ENCODE peak calls at places on chromosomes 13 and 19, in eight cellular contexts. S is psoas muscle, R is HCT116, J is mammary epithelial cell, C is fibroblast of lung, Y is transverse colon, L is hepatocyte, V is BE2C. K is an unnamed sample.
A peak's percentile ranks its signal among the peaks of the same experiment; 100 is the strongest.

GRCh38 chr19:2986951-2987491 is 9.7 kb downstream of the TLE6 start:
- DNase-seq in Y (no peak), S (no peak), L (no peak), J (no peak), C (no peak), R (no peak), V (peak; percentile 83), K (no peak)

GRCh38 chr13:112252744-112253590 is 123.2 kb upstream of the SPACA7 start:
- DNase-seq in R (no peak), L (no peak), V (no peak), Y (no peak), C (no peak), J (no peak), S (no peak), K (no peak)

GRCh38 chr19:42528354-42529247 is at the start of gene CEACAM1:
- DNase-seq in R (no peak), V (no peak), L (peak; percentile 79), J (peak; percentile 58), C (no peak), S (peak; percentile 17), Y (peak; percentile 84), K (peak; percentile 95)

GRCh38 chr19:30662211-30662861 is 290.2 kb downstream of the ZNF536 start:
- DNase-seq in V (no peak), R (no peak), S (no peak), L (no peak), Y (no peak), C (no peak), J (peak; percentile 41), K (peak; percentile 3)

GRCh38 chr13:48896312-48896711 is 79.4 kb upstream of the FNDC3A start:
- DNase-seq in J (peak; percentile 53), S (no peak), Y (no peak), C (peak; percentile 73), L (no peak), V (no peak), R (no peak), K (no peak)

GRCh38 chr19:31350693-31351211 is 1.5 kb upstream of the TSHZ3 start:
- DNase-seq in R (no peak), S (peak; percentile 67), V (peak; percentile 65), L (peak; percentile 81), C (peak; percentile 53), J (peak; percentile 56), Y (peak; percentile 41), K (no peak)

GRCh38 chr13:26502826-26503225 is 54.7 kb upstream of the WASF3 start:
- DNase-seq in Y (no peak), L (peak; percentile 52), S (peak; percentile 44), J (peak; percentile 72), R (no peak), C (peak; percentile 68), V (no peak), K (no peak)

GRCh38 chr13:64801768-64802167 is 2428.4 kb downstream of the PCDH9 start:
- DNase-seq in R (no peak), V (no peak), S (no peak), C (no peak), L (no peak), J (no peak), Y (no peak), K (no peak)

GRCh38 chr19:44598880-44599279 is 14.5 kb upstream of the IGSF23 start:
- DNase-seq in Y (peak; percentile 85), J (no peak), V (no peak), C (no peak), L (peak; percentile 59), S (no peak), R (no peak), K (peak; percentile 98)

GRCh38 chr13:34108396-34108795 is 290.4 kb downstream of the RFC3 start:
- DNase-seq in L (peak; percentile 19), Y (no peak), S (no peak), R (no peak), V (no peak), J (peak; percentile 26), C (no peak), K (no peak)

GRCh38 chr19:15475611-15476010 is 3.7 kb downstream of the PGLYRP2 start:
- DNase-seq in C (no peak), S (no peak), Y (no peak), J (no peak), R (no peak), L (no peak), V (no peak), K (no peak)

GRCh38 chr19:55648657-55649578 is 906 bp downstream of the CCDC106 start:
- DNase-seq in Y (no peak), J (no peak), R (no peak), C (no peak), L (no peak), V (no peak), S (no peak), K (no peak)

GRCh38 chr13:94252209-94252608 is 227.3 kb downstream of the DCT start:
- DNase-seq in L (no peak), R (no peak), Y (no peak), S (no peak), V (no peak), C (peak; percentile 61), J (no peak), K (no peak)

GRCh38 chr19:49596954-49597702 is 6.1 kb downstream of the PRR12 start:
- DNase-seq in J (no peak), S (no peak), C (no peak), Y (no peak), R (no peak), L (no peak), V (no peak), K (no peak)

GRCh38 chr13:99083976-99084375 is 106.1 kb upstream of the DOCK9 start:
- DNase-seq in V (no peak), J (no peak), L (no peak), S (no peak), Y (no peak), R (no peak), C (no peak), K (peak; percentile 27)

GRCh38 chr19:56108447-56109195 is 12.5 kb downstream of the ZNF787 start:
- DNase-seq in C (peak; percentile 63), V (no peak), R (no peak), S (peak; percentile 47), L (peak; percentile 45), Y (no peak), J (no peak), K (no peak)

GRCh38 chr13:81017525-81018152 is 676.7 kb upstream of the SPRY2 start:
- DNase-seq in L (peak; percentile 77), S (no peak), R (peak; percentile 16), C (peak; percentile 77), V (no peak), J (peak; percentile 12), Y (no peak), K (peak; percentile 44)

GRCh38 chr13:98800078-98800477 is 47.6 kb upstream of the SLC15A1 start:
- DNase-seq in Y (no peak), J (no peak), V (no peak), R (no peak), S (no peak), L (no peak), C (no peak), K (no peak)

GRCh38 chr19:39171479-39172465 is 25.0 kb upstream of the NCCRP1 start:
- DNase-seq in C (no peak), S (no peak), V (peak; percentile 55), R (no peak), L (no peak), J (no peak), Y (no peak), K (no peak)

GRCh38 chr19:5112175-5112574 is 143.3 kb downstream of the KDM4B start:
- DNase-seq in C (no peak), R (no peak), S (no peak), V (no peak), J (no peak), L (no peak), Y (no peak), K (no peak)

DNA sequence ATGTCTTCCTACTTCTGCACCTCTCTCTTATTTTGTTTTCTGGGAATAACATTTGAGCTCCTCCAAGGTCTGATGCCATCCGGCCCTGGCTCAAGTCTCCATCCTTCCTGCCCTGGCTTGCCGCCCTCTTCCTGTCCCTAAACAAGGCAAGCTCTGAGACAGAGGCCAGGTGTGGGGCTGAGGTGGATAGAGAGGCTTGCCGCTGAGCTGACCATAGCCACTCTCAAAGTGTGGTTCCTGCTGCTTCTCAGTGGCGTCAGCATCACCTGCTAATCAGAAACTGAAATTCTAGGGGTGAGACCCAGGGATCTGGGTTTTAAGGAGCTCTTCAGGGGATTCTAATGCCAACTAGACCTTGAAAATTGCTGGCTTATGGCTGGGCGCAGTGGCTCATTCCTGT is 6.0 kb upstream of the TPRX2 start:
- DNase-seq in R (no peak), Y (no peak), L (no peak), V (no peak), J (no peak), S (no peak), C (no peak), K (no peak)
- H3K27me3 ChIP-seq in R (no peaks in the 10 kb centered on the region), Y (peaks cover 76% of the 10 kb centered on the region), L (peaks cover 7% of the 10 kb centered on the region), V (peaks cover 28% of the 10 kb centered on the region), J (no peaks in the 10 kb centered on the region), S (no peaks in the 10 kb centered on the region), C (peaks cover 8% of the 10 kb centered on the region), K (peaks cover 17% of the 10 kb centered on the region)

DNA sequence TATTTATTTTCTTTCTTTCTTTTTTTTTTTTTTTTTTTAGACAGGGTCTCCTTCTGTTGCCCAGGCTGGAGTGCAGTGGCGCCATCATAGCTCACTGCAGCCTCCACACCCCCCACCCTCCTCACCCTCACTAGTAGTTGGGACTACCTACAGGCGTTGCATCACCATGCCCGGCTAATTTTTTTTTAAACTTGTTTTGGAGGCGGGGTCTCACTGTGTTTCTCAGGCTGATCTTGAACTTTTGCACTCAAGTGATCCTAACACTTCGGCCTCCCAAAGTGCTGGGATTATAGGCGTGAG is 33.6 kb downstream of the GJA3 start:
- DNase-seq in S (no peak), L (no peak), V (no peak), R (no peak), J (no peak), C (no peak), Y (no peak), K (no peak)
- H3K4me3 ChIP-seq in S (peak overlapping the region; percentile 73), L (peak overlapping the region; percentile 82), V (peak overlapping the region; percentile 72), R (peak overlapping the region; percentile 57), J (peak overlapping the region; percentile 17), C (no peak overlapping the region), Y (peak overlapping the region; percentile 71), K (no peak overlapping the region)

GRCh38 chr13:110414283-110414682 is 107.2 kb downstream of the COL4A2 start:
- DNase-seq in S (no peak), J (no peak), Y (no peak), C (no peak), L (no peak), V (no peak), R (no peak), K (no peak)
- H3K4me1 ChIP-seq in S (peaks cover 43% of the 10 kb centered on the region), J (peaks cover 36% of the 10 kb centered on the region), Y (peaks cover 46% of the 10 kb centered on the region), C (peaks cover 46% of the 10 kb centered on the region), L (peaks cover 28% of the 10 kb centered on the region), V (peaks cover 4% of the 10 kb centered on the region), R (peaks cover 22% of the 10 kb centered on the region), K (peaks cover 2% of the 10 kb centered on the region)

DNA sequence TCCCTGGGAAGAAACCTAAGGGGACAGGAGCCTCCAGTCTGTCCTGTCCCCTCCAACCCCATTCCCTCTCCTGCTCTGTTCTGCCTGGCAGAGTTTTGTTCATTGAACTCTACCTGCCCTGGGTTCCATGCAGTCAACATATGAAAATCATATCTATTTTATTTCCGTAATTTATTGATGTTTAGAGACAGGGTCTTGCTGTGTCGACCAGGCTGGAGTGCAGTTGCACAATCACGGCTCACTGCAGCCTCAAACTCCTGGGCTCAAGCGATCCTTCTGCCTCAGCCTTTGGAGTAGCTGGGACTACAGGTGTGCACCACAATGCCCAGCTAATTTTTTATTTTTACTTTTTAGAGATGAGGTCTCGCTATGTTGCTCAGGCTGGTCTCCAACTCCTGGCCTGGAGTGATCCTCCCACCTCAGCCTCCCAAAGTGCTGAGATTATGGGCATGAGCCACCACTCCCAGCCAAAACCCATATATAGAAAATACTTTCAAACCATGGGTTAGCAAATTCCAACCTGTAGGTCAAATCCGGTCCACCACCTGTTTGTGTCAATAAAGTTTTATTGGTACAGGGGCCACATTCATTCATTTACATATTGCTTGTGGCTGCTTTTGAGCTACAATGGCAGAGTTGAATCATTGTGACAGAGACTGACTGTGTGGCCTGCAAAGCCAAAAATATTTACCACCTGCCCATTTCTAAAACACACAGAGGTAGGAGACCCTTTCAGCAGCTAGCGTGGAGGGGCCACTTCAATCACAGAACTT is 39.3 kb downstream of the FBN3 start:
- DNase-seq in S (no peak), C (no peak), V (no peak), R (no peak), L (no peak), Y (no peak), J (no peak), K (no peak)
- H3K27me3 ChIP-seq in S (no peaks in the 10 kb centered on the region), C (no peaks in the 10 kb centered on the region), V (no peaks in the 10 kb centered on the region), R (no peaks in the 10 kb centered on the region), L (no peaks in the 10 kb centered on the region), Y (no peaks in the 10 kb centered on the region), J (no peaks in the 10 kb centered on the region), K (peaks cover 4% of the 10 kb centered on the region)

K was measured in small intestine.